ENCODE peak calls at places on chromosomes 3 and 15, in seven cellular contexts. J is dermis blood vessel endothelial cell, F is upper lobe of right lung, R is NCI-H1092 treated with DMSO at 0.1 percent for 48 hours, Z is sigmoid colon, W is pancreas, B is skeletal muscle cell. A is an unnamed sample.

GRCh38 chr3:172836390-172836997 is 86.0 kb downstream of the ECT2 start:
- DNase-seq in J (peak; percentile 80), F (no peak), R (peak; percentile 30), Z (no peak), W (no peak), B (no peak), A (peak; percentile 70)

GRCh38 chr3:101676219-101676764 is 640 bp downstream of the ZBTB11 start:
- DNase-seq in J (peak; percentile 97), F (peak; percentile 98), R (no peak), Z (peak; percentile 97), W (peak; percentile 96), B (peak; percentile 95), A (peak; percentile 98)

GRCh38 chr15:52427804-52428203 is 100.9 kb downstream of the MYO5A start:
- DNase-seq in J (no peak), F (no peak), R (no peak), Z (no peak), W (no peak), B (peak; percentile 64), A (peak; percentile 53)

GRCh38 chr3:149384911-149385321 is 7.5 kb upstream of the TM4SF1 start:
- DNase-seq in J (peak; percentile 61), F (no peak), R (no peak), Z (no peak), W (no peak), B (peak; percentile 56), A (no peak)

GRCh38 chr3:134374791-134375541 is 719 bp upstream of the AMOTL2 start:
- DNase-seq in J (no peak), F (peak; percentile 79), R (peak; percentile 79), Z (peak; percentile 86), W (peak; percentile 64), B (no peak), A (peak; percentile 75)

GRCh38 chr3:16448691-16449090 is 64.8 kb downstream of the RFTN1 start:
- DNase-seq in J (peak; percentile 57), F (no peak), R (no peak), Z (peak; percentile 86), W (no peak), B (peak; percentile 96), A (no peak)

GRCh38 chr3:141352262-141352984 is 15.9 kb upstream of the ZBTB38 start:
- DNase-seq in J (no peak), F (no peak), R (no peak), Z (no peak), W (no peak), B (no peak), A (no peak)

GRCh38 chr3:105528956-105529355 is 162.2 kb downstream of the ALCAM start:
- DNase-seq in J (no peak), F (no peak), R (no peak), Z (no peak), W (no peak), B (no peak), A (no peak)

GRCh38 chr15:75840659-75841058 is 2.6 kb upstream of the UBE2Q2 start:
- DNase-seq in J (peak; percentile 81), F (no peak), R (no peak), Z (no peak), W (no peak), B (peak; percentile 51), A (no peak)

GRCh38 chr3:181484026-181484425 is 227.7 kb upstream of the SOX2 start:
- DNase-seq in J (no peak), F (no peak), R (no peak), Z (no peak), W (no peak), B (no peak), A (no peak)